ENCODE peak calls at places on chromosomes 12 and 14, in ten cellular contexts. One of them, this sample, is unnamed. For H3K9me3 and H3K4me1, the result is how much of the 10 kb centered on the place peaks cover.

GRCh38 chr14:36666416-36667206 is 5.0 kb downstream of the PAX9 start:
- DNase-seq in mammary epithelial cell: no peak
- DNase-seq in suprapubic skin: no peak
- DNase-seq in endothelial cell of umbilical vein: no peak
- DNase-seq in CD8-positive, alpha-beta T cell: no peak
- DNase-seq in left ventricle myocardium inferior: no peak
- DNase-seq in stomach: no peak
- DNase-seq in heart left ventricle: no peak
- DNase-seq in PC-3: peak
- DNase-seq in upper lobe of right lung: no peak
- DNase-seq in this sample: no peak

GRCh38 chr12:116138380-116138779 is 139.1 kb downstream of the MED13L start:
- DNase-seq in mammary epithelial cell: no peak
- DNase-seq in suprapubic skin: no peak
- DNase-seq in endothelial cell of umbilical vein: no peak
- DNase-seq in CD8-positive, alpha-beta T cell: no peak
- DNase-seq in left ventricle myocardium inferior: no peak
- DNase-seq in stomach: no peak
- DNase-seq in heart left ventricle: no peak
- DNase-seq in PC-3: no peak
- DNase-seq in upper lobe of right lung: no peak
- DNase-seq in this sample: no peak

GRCh38 chr12:107884769-107885694 is 110.5 kb downstream of the ASCL4 start:
- DNase-seq in mammary epithelial cell: peak
- DNase-seq in suprapubic skin: no peak
- DNase-seq in endothelial cell of umbilical vein: peak
- DNase-seq in CD8-positive, alpha-beta T cell: peak
- DNase-seq in left ventricle myocardium inferior: no peak
- DNase-seq in stomach: peak
- DNase-seq in heart left ventricle: peak
- DNase-seq in PC-3: peak
- DNase-seq in upper lobe of right lung: peak
- DNase-seq in this sample: peak

GRCh38 chr12:119115296-119115905 is 63.3 kb upstream of the HSPB8 start:
- DNase-seq in mammary epithelial cell: no peak
- DNase-seq in suprapubic skin: no peak
- DNase-seq in endothelial cell of umbilical vein: peak
- DNase-seq in CD8-positive, alpha-beta T cell: no peak
- DNase-seq in left ventricle myocardium inferior: no peak
- DNase-seq in stomach: no peak
- DNase-seq in heart left ventricle: peak
- DNase-seq in PC-3: peak
- DNase-seq in upper lobe of right lung: no peak
- DNase-seq in this sample: no peak

GRCh38 chr14:62655161-62655560 is 390.1 kb downstream of the KCNH5 start:
- DNase-seq in mammary epithelial cell: no peak
- DNase-seq in suprapubic skin: no peak
- DNase-seq in endothelial cell of umbilical vein: no peak
- DNase-seq in CD8-positive, alpha-beta T cell: no peak
- DNase-seq in left ventricle myocardium inferior: no peak
- DNase-seq in stomach: no peak
- DNase-seq in heart left ventricle: no peak
- DNase-seq in PC-3: no peak
- DNase-seq in upper lobe of right lung: no peak
- DNase-seq in this sample: no peak

GRCh38 chr12:23659151-23659550 is 290.3 kb downstream of the SOX5 start:
- DNase-seq in mammary epithelial cell: no peak
- DNase-seq in suprapubic skin: no peak
- DNase-seq in endothelial cell of umbilical vein: no peak
- DNase-seq in CD8-positive, alpha-beta T cell: no peak
- DNase-seq in left ventricle myocardium inferior: no peak
- DNase-seq in stomach: no peak
- DNase-seq in heart left ventricle: no peak
- DNase-seq in PC-3: no peak
- DNase-seq in upper lobe of right lung: no peak
- DNase-seq in this sample: no peak

GRCh38 chr12:108313609-108314331 is 25.3 kb downstream of the CMKLR1 start:
- DNase-seq in mammary epithelial cell: no peak
- DNase-seq in suprapubic skin: no peak
- DNase-seq in endothelial cell of umbilical vein: peak
- DNase-seq in CD8-positive, alpha-beta T cell: no peak
- DNase-seq in left ventricle myocardium inferior: no peak
- DNase-seq in stomach: no peak
- DNase-seq in heart left ventricle: peak
- DNase-seq in PC-3: no peak
- DNase-seq in upper lobe of right lung: peak
- DNase-seq in this sample: no peak

GRCh38 chr12:120584343-120585149 is 3.3 kb upstream of the POP5 start:
- DNase-seq in mammary epithelial cell: peak
- DNase-seq in suprapubic skin: no peak
- DNase-seq in endothelial cell of umbilical vein: peak
- DNase-seq in CD8-positive, alpha-beta T cell: peak
- DNase-seq in left ventricle myocardium inferior: peak
- DNase-seq in stomach: peak
- DNase-seq in heart left ventricle: peak
- DNase-seq in PC-3: peak
- DNase-seq in upper lobe of right lung: peak
- DNase-seq in this sample: peak

GRCh38 chr14:55094630-55095157 is 34.4 kb upstream of the LGALS3 start:
- DNase-seq in mammary epithelial cell: peak
- DNase-seq in suprapubic skin: no peak
- DNase-seq in endothelial cell of umbilical vein: no peak
- DNase-seq in CD8-positive, alpha-beta T cell: no peak
- DNase-seq in left ventricle myocardium inferior: no peak
- DNase-seq in stomach: no peak
- DNase-seq in heart left ventricle: no peak
- DNase-seq in PC-3: peak
- DNase-seq in upper lobe of right lung: no peak
- DNase-seq in this sample: no peak

GRCh38 chr14:65184032-65184764 is 81.9 kb upstream of the MAX start:
- DNase-seq in mammary epithelial cell: peak
- DNase-seq in suprapubic skin: no peak
- DNase-seq in endothelial cell of umbilical vein: no peak
- DNase-seq in CD8-positive, alpha-beta T cell: no peak
- DNase-seq in left ventricle myocardium inferior: no peak
- DNase-seq in stomach: no peak
- DNase-seq in heart left ventricle: no peak
- DNase-seq in PC-3: peak
- DNase-seq in upper lobe of right lung: no peak
- DNase-seq in this sample: no peak

GRCh38 chr14:69153848-69154208 is 909 bp upstream of the DCAF5 start:
- DNase-seq in mammary epithelial cell: no peak
- DNase-seq in suprapubic skin: no peak
- DNase-seq in endothelial cell of umbilical vein: peak
- DNase-seq in CD8-positive, alpha-beta T cell: no peak
- DNase-seq in left ventricle myocardium inferior: peak
- DNase-seq in stomach: no peak
- DNase-seq in heart left ventricle: peak
- DNase-seq in PC-3: no peak
- DNase-seq in upper lobe of right lung: no peak
- DNase-seq in this sample: peak

GRCh38 chr14:101595887-101596721 is 34.8 kb downstream of the DIO3 start:
- DNase-seq in mammary epithelial cell: no peak
- DNase-seq in suprapubic skin: no peak
- DNase-seq in endothelial cell of umbilical vein: no peak
- DNase-seq in CD8-positive, alpha-beta T cell: peak
- DNase-seq in left ventricle myocardium inferior: peak
- DNase-seq in stomach: peak
- DNase-seq in heart left ventricle: no peak
- DNase-seq in PC-3: no peak
- DNase-seq in upper lobe of right lung: no peak
- DNase-seq in this sample: peak

GRCh38 chr12:77746108-77746507 is 84.6 kb upstream of the NAV3 start:
- DNase-seq in mammary epithelial cell: peak
- DNase-seq in suprapubic skin: no peak
- DNase-seq in endothelial cell of umbilical vein: peak
- DNase-seq in CD8-positive, alpha-beta T cell: no peak
- DNase-seq in left ventricle myocardium inferior: no peak
- DNase-seq in stomach: no peak
- DNase-seq in heart left ventricle: no peak
- DNase-seq in PC-3: no peak
- DNase-seq in upper lobe of right lung: no peak
- DNase-seq in this sample: no peak

GRCh38 chr14:40855343-40855742 is 751.3 kb upstream of the LRFN5 start:
- DNase-seq in mammary epithelial cell: no peak
- DNase-seq in suprapubic skin: no peak
- DNase-seq in endothelial cell of umbilical vein: no peak
- DNase-seq in CD8-positive, alpha-beta T cell: no peak
- DNase-seq in left ventricle myocardium inferior: no peak
- DNase-seq in stomach: no peak
- DNase-seq in heart left ventricle: no peak
- DNase-seq in PC-3: no peak
- DNase-seq in upper lobe of right lung: no peak
- DNase-seq in this sample: no peak

GRCh38 chr12:94644622-94645021 is 5.7 kb downstream of the TMCC3 start:
- DNase-seq in mammary epithelial cell: peak
- DNase-seq in suprapubic skin: no peak
- DNase-seq in endothelial cell of umbilical vein: peak
- DNase-seq in CD8-positive, alpha-beta T cell: no peak
- DNase-seq in left ventricle myocardium inferior: no peak
- DNase-seq in stomach: no peak
- DNase-seq in heart left ventricle: no peak
- DNase-seq in PC-3: peak
- DNase-seq in upper lobe of right lung: no peak
- DNase-seq in this sample: no peak

GRCh38 chr12:103560604-103561101 is 26.4 kb upstream of the STAB2 start:
- DNase-seq in mammary epithelial cell: peak
- DNase-seq in suprapubic skin: no peak
- DNase-seq in endothelial cell of umbilical vein: peak
- DNase-seq in CD8-positive, alpha-beta T cell: no peak
- DNase-seq in left ventricle myocardium inferior: no peak
- DNase-seq in stomach: no peak
- DNase-seq in heart left ventricle: no peak
- DNase-seq in PC-3: peak
- DNase-seq in upper lobe of right lung: no peak
- DNase-seq in this sample: no peak

GRCh38 chr14:22478670-22479069 is 110.4 kb downstream of the DAD1 start:
- DNase-seq in mammary epithelial cell: no peak
- DNase-seq in suprapubic skin: no peak
- DNase-seq in endothelial cell of umbilical vein: no peak
- DNase-seq in CD8-positive, alpha-beta T cell: no peak
- DNase-seq in left ventricle myocardium inferior: peak
- DNase-seq in stomach: no peak
- DNase-seq in heart left ventricle: peak
- DNase-seq in PC-3: no peak
- DNase-seq in upper lobe of right lung: no peak
- DNase-seq in this sample: no peak

GRCh38 chr14:94123296-94123695 is 6.1 kb downstream of the IFI27L2 start:
- DNase-seq in mammary epithelial cell: no peak
- DNase-seq in suprapubic skin: peak
- DNase-seq in endothelial cell of umbilical vein: no peak
- DNase-seq in CD8-positive, alpha-beta T cell: no peak
- DNase-seq in left ventricle myocardium inferior: no peak
- DNase-seq in stomach: peak
- DNase-seq in heart left ventricle: peak
- DNase-seq in PC-3: no peak
- DNase-seq in upper lobe of right lung: no peak
- DNase-seq in this sample: no peak

DNA sequence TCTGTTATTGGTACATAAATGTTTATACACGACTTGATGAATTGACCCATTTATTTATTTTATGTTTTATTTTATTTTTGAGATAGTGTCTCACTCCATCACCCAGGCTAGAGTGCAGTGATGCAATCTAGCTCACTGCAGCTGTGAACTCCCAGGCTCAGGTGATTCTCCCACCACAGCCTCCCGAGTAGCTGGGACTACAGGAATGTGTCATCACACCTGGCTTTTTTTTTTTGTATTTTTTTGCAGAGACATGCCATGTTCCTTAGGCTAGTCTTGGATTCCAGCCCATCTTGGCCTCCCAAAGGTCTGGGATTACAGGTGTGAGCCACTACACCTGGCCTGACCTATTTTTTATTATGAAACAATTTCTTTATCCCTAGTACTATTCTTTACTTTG is 355.0 kb upstream of the PRICKLE1 start:
- DNase-seq in mammary epithelial cell: peak
- DNase-seq in suprapubic skin: no peak
- DNase-seq in endothelial cell of umbilical vein: no peak
- DNase-seq in CD8-positive, alpha-beta T cell: no peak
- DNase-seq in left ventricle myocardium inferior: no peak
- DNase-seq in stomach: no peak
- DNase-seq in heart left ventricle: no peak
- DNase-seq in PC-3: peak
- DNase-seq in upper lobe of right lung: no peak
- DNase-seq in this sample: no peak
- TF ChIP-seq CTCF in mammary epithelial cell: no peak
- TF ChIP-seq CTCF in suprapubic skin: no peak
- TF ChIP-seq CTCF in endothelial cell of umbilical vein: no peak
- TF ChIP-seq CTCF in CD8-positive, alpha-beta T cell: no peak
- TF ChIP-seq CTCF in left ventricle myocardium inferior: no peak
- TF ChIP-seq CTCF in stomach: no peak
- TF ChIP-seq CTCF in heart left ventricle: no peak
- TF ChIP-seq CTCF in PC-3: no peak
- TF ChIP-seq CTCF in upper lobe of right lung: no peak
- TF ChIP-seq CTCF in this sample: no peak

DNA sequence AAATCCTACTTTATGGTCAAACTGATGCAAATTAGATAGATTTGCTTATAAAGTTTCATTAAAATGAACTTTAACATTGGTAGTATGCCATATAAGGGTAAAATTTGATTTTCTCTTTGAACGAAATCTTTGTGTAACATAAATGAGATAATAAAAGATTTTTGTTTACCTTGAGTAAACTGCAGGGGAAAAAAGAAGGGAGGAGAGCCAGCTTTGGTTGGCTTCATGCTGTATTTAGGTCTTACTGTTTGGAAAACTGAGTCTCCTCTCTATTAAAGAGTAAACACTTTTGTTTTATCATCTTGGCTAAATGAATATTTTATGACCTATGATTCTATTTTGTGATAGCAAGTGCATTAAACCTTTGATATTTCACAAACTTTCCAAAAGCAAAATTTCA is 267.6 kb downstream of the IPO8 start:
- DNase-seq in mammary epithelial cell: no peak
- DNase-seq in suprapubic skin: no peak
- DNase-seq in endothelial cell of umbilical vein: no peak
- DNase-seq in CD8-positive, alpha-beta T cell: no peak
- DNase-seq in left ventricle myocardium inferior: no peak
- DNase-seq in stomach: no peak
- DNase-seq in heart left ventricle: no peak
- DNase-seq in PC-3: no peak
- DNase-seq in upper lobe of right lung: no peak
- DNase-seq in this sample: no peak
- H3K9me3 ChIP-seq in mammary epithelial cell: under half
- H3K9me3 ChIP-seq in suprapubic skin: under half
- H3K9me3 ChIP-seq in endothelial cell of umbilical vein: under half
- H3K9me3 ChIP-seq in CD8-positive, alpha-beta T cell: under half
- H3K9me3 ChIP-seq in left ventricle myocardium inferior: under half
- H3K9me3 ChIP-seq in stomach: under half
- H3K9me3 ChIP-seq in heart left ventricle: under half
- H3K9me3 ChIP-seq in PC-3: under half
- H3K9me3 ChIP-seq in upper lobe of right lung: under half
- H3K9me3 ChIP-seq in this sample: under half

GRCh38 chr14:92729632-92730358 is 18.6 kb downstream of the LGMN start:
- DNase-seq in mammary epithelial cell: peak
- DNase-seq in suprapubic skin: no peak
- DNase-seq in endothelial cell of umbilical vein: no peak
- DNase-seq in CD8-positive, alpha-beta T cell: no peak
- DNase-seq in left ventricle myocardium inferior: no peak
- DNase-seq in stomach: no peak
- DNase-seq in heart left ventricle: no peak
- DNase-seq in PC-3: peak
- DNase-seq in upper lobe of right lung: no peak
- DNase-seq in this sample: no peak
- H3K4me1 ChIP-seq in mammary epithelial cell: under half
- H3K4me1 ChIP-seq in suprapubic skin: under half
- H3K4me1 ChIP-seq in endothelial cell of umbilical vein: under half
- H3K4me1 ChIP-seq in CD8-positive, alpha-beta T cell: under half
- H3K4me1 ChIP-seq in left ventricle myocardium inferior: half or more
- H3K4me1 ChIP-seq in stomach: under half
- H3K4me1 ChIP-seq in heart left ventricle: under half
- H3K4me1 ChIP-seq in PC-3: under half
- H3K4me1 ChIP-seq in upper lobe of right lung: under half
- H3K4me1 ChIP-seq in this sample: half or more

GRCh38 chr12:64608901-64609542 is 1.3 kb upstream of the RASSF3 start:
- DNase-seq in mammary epithelial cell: peak
- DNase-seq in suprapubic skin: no peak
- DNase-seq in endothelial cell of umbilical vein: peak
- DNase-seq in CD8-positive, alpha-beta T cell: no peak
- DNase-seq in left ventricle myocardium inferior: no peak
- DNase-seq in stomach: no peak
- DNase-seq in heart left ventricle: no peak
- DNase-seq in PC-3: peak
- DNase-seq in upper lobe of right lung: no peak
- DNase-seq in this sample: no peak
- TF ChIP-seq CTCF in mammary epithelial cell: peak
- TF ChIP-seq CTCF in suprapubic skin: no peak
- TF ChIP-seq CTCF in endothelial cell of umbilical vein: no peak
- TF ChIP-seq CTCF in CD8-positive, alpha-beta T cell: no peak
- TF ChIP-seq CTCF in left ventricle myocardium inferior: no peak
- TF ChIP-seq CTCF in stomach: no peak
- TF ChIP-seq CTCF in heart left ventricle: no peak
- TF ChIP-seq CTCF in PC-3: no peak
- TF ChIP-seq CTCF in upper lobe of right lung: no peak
- TF ChIP-seq CTCF in this sample: no peak

This sample was measured in left lung.